ENCODE peak calls at places on chromosomes 13 and 19, in ten cellular contexts. T is testis, E is gastrocnemius medialis, H is uterus, M is stomach, K is body of pancreas, Z is breast epithelium, Y is adrenal gland, S is sigmoid colon, A is tibial nerve. Q is an unnamed sample. For H3K4me1, the result is how much of the 10 kb centered on the place peaks cover.

GRCh38 chr13:95724252-95724651 is 47.3 kb downstream of the DNAJC3 start:
- DNase-seq in E (no peak), T (no peak), Z (no peak), M (no peak), K (no peak), Y (no peak), H (no peak), A (no peak), S (no peak), Q (no peak)

GRCh38 chr19:58553799-58554493 is 959 bp downstream of the CHMP2A start:
- DNase-seq in A (no peak), S (peak), E (no peak), T (no peak), H (peak), K (peak), Z (no peak), M (no peak), Y (no peak), Q (no peak)

GRCh38 chr19:17889609-17890214 is 18.0 kb downstream of the SLC5A5 start:
- DNase-seq in Y (no peak), M (no peak), A (no peak), H (no peak), Z (no peak), E (no peak), K (peak), T (peak), S (no peak), Q (no peak)

GRCh38 chr13:46475586-46475991 is 77.4 kb upstream of the LRCH1 start:
- DNase-seq in K (no peak), Z (no peak), H (no peak), M (no peak), A (no peak), Y (no peak), T (no peak), E (no peak), S (no peak), Q (no peak)

GRCh38 chr19:18118420-18119242 is 21.1 kb downstream of the MAST3 start:
- DNase-seq in M (no peak), K (peak), E (no peak), A (peak), Y (no peak), T (peak), S (no peak), H (no peak), Z (no peak), Q (no peak)

GRCh38 chr13:47216176-47216822 is 319.4 kb upstream of the HTR2A start:
- DNase-seq in H (no peak), E (no peak), Z (no peak), Y (no peak), S (no peak), K (no peak), T (no peak), M (no peak), A (no peak), Q (no peak)

GRCh38 chr13:48009298-48009697 is 8.2 kb upstream of the SUCLA2 start:
- DNase-seq in H (no peak), S (no peak), K (no peak), T (no peak), Z (peak), Y (no peak), A (no peak), M (no peak), E (no peak), Q (no peak)

GRCh38 chr13:90455861-90456260 is 891.6 kb upstream of the MIR17HG start:
- DNase-seq in K (no peak), M (no peak), T (no peak), Y (no peak), S (no peak), E (no peak), Z (no peak), H (no peak), A (no peak), Q (no peak)

GRCh38 chr13:90889906-90890305 is 457.6 kb upstream of the MIR17HG start:
- DNase-seq in E (no peak), M (no peak), S (no peak), H (no peak), A (no peak), Y (no peak), Z (no peak), K (no peak), T (no peak), Q (no peak)

DNA sequence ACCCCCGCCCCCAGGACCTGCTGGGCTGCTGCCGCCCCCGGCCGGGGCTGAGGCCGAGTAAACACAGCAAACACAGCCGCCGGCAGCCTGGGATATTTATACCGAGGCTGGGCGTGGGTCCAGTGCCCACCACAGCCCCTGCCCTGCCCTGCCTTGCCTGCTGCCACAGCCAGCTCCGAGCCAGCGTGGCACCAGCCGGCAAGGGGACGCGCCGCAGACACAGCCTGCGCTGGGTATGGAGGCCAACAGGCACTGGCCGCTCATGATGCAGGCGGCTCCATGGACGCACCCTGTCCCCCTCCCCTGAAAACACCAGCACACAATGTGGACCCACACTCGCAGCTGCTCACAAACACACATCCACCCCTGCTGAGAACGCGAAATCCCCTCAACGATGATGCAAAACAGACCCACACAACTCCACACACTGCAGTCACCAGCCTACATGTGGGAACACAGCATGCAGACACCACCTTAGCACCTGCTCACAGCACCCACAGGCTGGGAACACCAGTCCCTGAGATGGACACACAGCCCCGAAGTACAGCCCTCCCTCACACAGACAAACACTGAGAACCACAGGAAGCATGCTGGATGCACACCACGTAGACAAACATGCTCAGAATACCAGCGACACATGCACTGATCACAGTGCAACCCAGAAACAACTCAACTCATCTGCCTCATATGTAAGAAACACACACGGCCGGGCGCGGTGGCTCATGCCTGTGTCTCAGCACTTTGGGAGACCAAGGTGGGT is 16.2 kb downstream of the CCDC97 start:
- DNase-seq in H (no peak), K (no peak), T (no peak), E (no peak), Z (no peak), M (no peak), A (no peak), S (no peak), Y (no peak), Q (peak)
- H3K4me1 ChIP-seq in H (under half), K (under half), T (half or more), E (half or more), Z (under half), M (half or more), A (half or more), S (half or more), Y (under half), Q (half or more)

GRCh38 chr19:30023330-30023729 is 81.3 kb downstream of the URI1 start:
- DNase-seq in E (no peak), A (no peak), T (no peak), S (no peak), Z (no peak), K (no peak), Y (no peak), H (no peak), M (no peak), Q (no peak)
- TF ChIP-seq POLR2A in E (no peak), A (no peak), T (no peak), S (no peak), Z (no peak), K (no peak), Y (no peak), H (no peak), M (no peak), Q (no peak)

GRCh38 chr19:38655148-38655824 is 7.8 kb downstream of the ACTN4 start:
- DNase-seq in H (no peak), E (no peak), K (no peak), A (no peak), M (no peak), Y (no peak), Z (no peak), S (no peak), T (no peak), Q (no peak)

GRCh38 chr19:38656171-38656981 is 8.9 kb downstream of the ACTN4 start:
- DNase-seq in K (no peak), T (no peak), E (no peak), A (peak), S (no peak), Z (no peak), Y (no peak), M (no peak), H (no peak), Q (no peak)

GRCh38 chr19:38658462-38659306 is 11.2 kb downstream of the ACTN4 start:
- DNase-seq in Y (peak), T (peak), Z (peak), A (no peak), H (no peak), E (no peak), K (peak), S (peak), M (peak), Q (no peak)

GRCh38 chr19:38660724-38661123 is 13.3 kb downstream of the ACTN4 start:
- DNase-seq in M (no peak), T (no peak), A (no peak), Y (no peak), S (no peak), E (no peak), H (no peak), K (no peak), Z (no peak), Q (no peak)

GRCh38 chr19:38657633-38658222 is 10.3 kb downstream of the ACTN4 start:
- DNase-seq in S (no peak), K (no peak), T (no peak), M (no peak), A (no peak), Y (peak), H (no peak), Z (no peak), E (no peak), Q (no peak)
- H3K4me1 ChIP-seq in S (half or more), K (half or more), T (half or more), M (half or more), A (half or more), Y (half or more), H (half or more), Z (half or more), E (half or more), Q (half or more)

DNA sequence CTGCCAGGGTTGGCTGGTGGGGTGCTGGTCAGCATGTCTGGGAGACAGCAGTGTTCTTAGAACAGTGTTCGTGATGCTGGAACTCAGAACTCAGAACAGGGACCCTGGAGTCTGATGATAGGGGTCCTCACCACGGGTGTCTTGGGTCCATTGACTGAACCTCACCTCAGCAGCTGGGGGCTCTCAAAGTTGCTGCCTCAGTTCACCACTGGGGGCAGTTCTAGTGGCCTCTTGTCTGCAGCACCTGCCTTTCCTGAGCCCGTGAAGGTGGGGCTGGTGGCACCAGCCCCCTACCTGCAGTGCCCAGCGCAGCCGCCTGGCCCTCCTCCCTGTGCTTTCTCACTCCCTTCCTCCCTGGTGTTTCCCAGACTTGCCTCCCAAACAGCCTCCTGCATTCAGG is 28.5 kb downstream of the SAFB start:
- DNase-seq in T (no peak), E (no peak), H (no peak), Z (no peak), A (no peak), M (no peak), S (peak), Y (no peak), K (no peak), Q (no peak)
- TF ChIP-seq POLR2A in T (no peak), E (no peak), H (no peak), Z (no peak), A (no peak), M (no peak), S (no peak), Y (no peak), K (no peak), Q (no peak)

DNA sequence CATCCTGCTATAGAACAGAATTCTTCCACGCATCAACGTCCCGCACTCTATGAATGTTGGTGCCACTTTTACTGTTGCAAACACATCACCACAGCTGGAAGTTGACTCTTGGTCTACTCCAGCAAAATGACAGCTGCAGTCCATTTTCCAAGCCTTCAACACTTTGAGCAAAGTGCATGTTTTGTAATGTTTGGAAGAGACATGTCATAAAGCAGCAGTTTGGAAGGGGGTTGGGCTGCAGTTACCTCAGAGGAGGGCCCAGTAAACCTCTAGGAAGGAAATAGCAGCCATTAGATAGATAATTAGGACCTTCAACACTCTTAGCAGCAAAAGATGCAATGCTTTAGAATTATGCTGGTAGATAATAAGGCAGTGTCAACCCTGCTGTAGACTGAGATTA is 323.6 kb downstream of the TDRD3 start:
- DNase-seq in Z (no peak), S (no peak), K (no peak), T (no peak), E (no peak), H (no peak), M (no peak), A (no peak), Y (no peak), Q (no peak)
- H3K4me1 ChIP-seq in Z (under half), S (under half), K (under half), T (under half), E (under half), H (under half), M (under half), A (under half), Y (under half), Q (under half)

GRCh38 chr19:13155472-13156284 is 5.5 kb downstream of the IER2 start:
- DNase-seq in A (peak), M (peak), H (peak), Z (peak), E (peak), S (peak), T (peak), Y (peak), K (peak), Q (peak)
- TF ChIP-seq POLR2A in A (no peak), M (no peak), H (no peak), Z (no peak), E (peak), S (no peak), T (no peak), Y (no peak), K (peak), Q (peak)

GRCh38 chr19:34173145-34173956 is 1.0 kb downstream of the LSM14A start:
- DNase-seq in T (peak), H (peak), S (no peak), A (peak), Z (peak), E (no peak), M (peak), K (peak), Y (peak), Q (peak)
- H3K4me1 ChIP-seq in T (under half), H (under half), S (half or more), A (under half), Z (under half), E (half or more), M (half or more), K (half or more), Y (under half), Q (half or more)

GRCh38 chr19:52590728-52591127 is 20.6 kb downstream of the ZNF701 start:
- DNase-seq in A (no peak), M (no peak), T (no peak), Y (no peak), H (no peak), Z (no peak), K (no peak), S (no peak), E (no peak), Q (no peak)

GRCh38 chr19:52584686-52585085 is 14.6 kb downstream of the ZNF701 start:
- DNase-seq in H (no peak), Z (no peak), A (no peak), M (no peak), K (no peak), Y (no peak), T (peak), E (no peak), S (no peak), Q (no peak)

GRCh38 chr19:52585604-52586003 is 15.5 kb downstream of the ZNF701 start:
- DNase-seq in H (no peak), T (no peak), E (no peak), M (no peak), Y (no peak), A (no peak), Z (no peak), S (no peak), K (no peak), Q (no peak)

DNA sequence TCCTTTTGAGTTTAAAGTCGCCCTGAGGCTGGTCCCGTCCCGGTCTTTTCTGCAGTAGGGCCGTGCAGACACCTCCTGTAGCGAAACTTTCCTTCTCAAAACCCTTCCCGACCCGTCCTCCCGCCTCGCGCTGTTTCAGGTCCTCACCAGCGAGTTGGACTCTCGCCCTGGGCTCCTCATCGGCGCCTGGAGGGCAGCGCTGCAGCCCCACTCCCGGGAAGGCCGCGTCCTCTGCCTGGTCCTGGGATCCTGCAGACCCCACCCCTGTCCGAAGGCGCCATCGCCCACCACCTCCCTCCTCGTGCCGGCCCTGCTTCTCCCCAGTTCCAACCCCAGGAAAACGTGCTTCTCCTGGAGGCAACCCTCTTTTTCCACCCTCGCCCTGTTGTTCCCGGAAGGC is 15.0 kb downstream of the ZNF701 start:
- DNase-seq in E (no peak), T (no peak), A (no peak), S (no peak), Y (no peak), M (no peak), K (no peak), H (no peak), Z (no peak), Q (no peak)
- TF ChIP-seq POLR2A in E (no peak), T (no peak), A (no peak), S (no peak), Y (no peak), M (no peak), K (peak), H (no peak), Z (no peak), Q (no peak)

DNA sequence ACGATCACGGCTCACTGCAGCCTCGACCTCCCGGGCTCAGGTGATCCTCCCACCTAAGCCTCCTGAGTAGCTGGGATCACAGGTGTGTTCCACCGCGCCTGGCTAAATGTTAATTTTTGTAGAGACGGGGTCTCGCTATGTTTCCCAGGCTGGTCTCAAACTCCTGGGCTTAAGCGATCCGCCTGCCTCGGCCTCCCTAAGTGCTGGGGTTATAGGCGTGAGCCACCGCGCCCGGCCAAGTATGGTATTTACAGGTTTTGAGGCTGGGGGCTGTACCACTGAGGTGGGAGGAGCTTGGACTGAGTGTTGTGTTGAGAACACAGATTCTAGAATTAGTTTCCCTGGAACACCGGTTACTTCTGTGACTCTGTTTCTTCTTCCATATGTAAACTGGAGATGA is 452 bp upstream of the PPM1N start:
- DNase-seq in T (no peak), H (no peak), S (no peak), Z (no peak), A (no peak), E (no peak), Y (no peak), M (no peak), K (no peak), Q (no peak)
- H3K4me1 ChIP-seq in T (under half), H (under half), S (under half), Z (under half), A (under half), E (under half), Y (under half), M (under half), K (under half), Q (under half)